ENCODE peak calls at places on chromosomes 6 and 20, in five cellular contexts. X, S, I, U and E are unnamed samples.

GRCh38 chr6:20846602-20847028 is 312.4 kb downstream of the CDKAL1 start:
- DNase-seq in U (peak; percentile 21), S (no peak), X (no peak), I (peak; percentile 33), E (peak; percentile 39)

GRCh38 chr6:17863971-17864754 is 123.3 kb downstream of the KIF13A start:
- DNase-seq in I (no peak), U (no peak), S (peak; percentile 39), X (peak; percentile 15), E (peak; percentile 72)

GRCh38 chr20:51667002-51667408 is 101.2 kb downstream of the ATP9A start:
- DNase-seq in X (no peak), U (no peak), S (no peak), I (no peak), E (no peak)

GRCh38 chr6:99894815-99895214 is 99.2 kb downstream of the MCHR2 start:
- DNase-seq in U (no peak), I (no peak), S (no peak), X (no peak), E (no peak)

GRCh38 chr6:144749263-144749662 is 464.1 kb downstream of the UTRN start:
- DNase-seq in S (no peak), U (no peak), X (no peak), I (no peak), E (no peak)

GRCh38 chr6:65760285-65760684 is 53.3 kb upstream of the EYS start:
- DNase-seq in X (peak; percentile 16), S (peak; percentile 34), I (no peak), U (no peak), E (no peak)

GRCh38 chr6:56510984-56511531 is 131.6 kb downstream of the DST start:
- DNase-seq in U (no peak), S (no peak), I (peak; percentile 52), X (peak; percentile 78), E (no peak)

GRCh38 chr6:45816674-45817297 is 198.9 kb downstream of the CLIC5 start:
- DNase-seq in I (no peak), X (no peak), U (no peak), S (no peak), E (no peak)

GRCh38 chr20:10861619-10862018 is 187.8 kb upstream of the JAG1 start:
- DNase-seq in U (no peak), S (peak; percentile 93), I (no peak), X (peak; percentile 59), E (peak; percentile 80)

GRCh38 chr6:3419624-3420272 is 37.1 kb downstream of the SLC22A23 start:
- DNase-seq in X (peak; percentile 87), S (no peak), I (no peak), U (no peak), E (no peak)

GRCh38 chr6:14763616-14764015 is 482.3 kb upstream of the JARID2 start:
- DNase-seq in U (no peak), S (no peak), I (no peak), X (no peak), E (no peak)

GRCh38 chr20:43975096-43975768 is 60.6 kb downstream of the TOX2 start:
- DNase-seq in U (no peak), I (no peak), S (peak; percentile 55), X (no peak), E (no peak)

GRCh38 chr6:167968091-167968490 is 29.4 kb upstream of the KIF25 start:
- DNase-seq in X (peak; percentile 65), S (peak; percentile 32), U (no peak), I (peak; percentile 68), E (no peak)

GRCh38 chr6:112173401-112173800 is 81.0 kb downstream of the LAMA4 start:
- DNase-seq in U (no peak), I (no peak), S (no peak), X (no peak), E (no peak)

GRCh38 chr6:10556496-10557391 is 35.6 kb downstream of the GCNT2 start:
- DNase-seq in S (no peak), I (no peak), U (no peak), X (no peak), E (peak; percentile 68)

GRCh38 chr6:33772902-33773472 is 15.9 kb downstream of the LEMD2 start:
- DNase-seq in X (no peak), U (no peak), S (no peak), I (no peak), E (no peak)

GRCh38 chr20:43009497-43009896 is 180.2 kb downstream of the PTPRT start:
- DNase-seq in U (no peak), X (no peak), I (no peak), S (no peak), E (no peak)

GRCh38 chr6:45577836-45578504 is 200.2 kb upstream of the SUPT3H start:
- DNase-seq in X (no peak), S (no peak), I (no peak), U (no peak), E (peak; percentile 15)

GRCh38 chr6:48194596-48195295 is 83.7 kb upstream of the PTCHD4 start:
- DNase-seq in U (no peak), S (no peak), I (no peak), X (no peak), E (no peak)

GRCh38 chr20:47843886-47844567 is 58.7 kb upstream of the SULF2 start:
- DNase-seq in X (peak; percentile 28), S (peak; percentile 14), I (no peak), U (no peak), E (no peak)

GRCh38 chr6:159973406-159973805 is 4.5 kb downstream of the IGF2R start:
- DNase-seq in S (no peak), I (no peak), X (no peak), U (no peak), E (no peak)

GRCh38 chr6:75422024-75422639 is 71.5 kb downstream of the FILIP1 start:
- DNase-seq in X (no peak), I (no peak), S (no peak), U (no peak), E (no peak)

GRCh38 chr20:48631114-48632016 is 196.4 kb downstream of the PREX1 start:
- DNase-seq in I (no peak), U (no peak), X (no peak), S (no peak), E (no peak)

GRCh38 chr6:35146453-35146852 is 5.3 kb upstream of the TCP11 start:
- DNase-seq in X (peak; percentile 63), U (no peak), S (peak; percentile 42), I (peak; percentile 38), E (peak; percentile 47)

GRCh38 chr6:23183846-23184245 is 614.5 kb downstream of the HDGFL1 start:
- DNase-seq in I (no peak), X (no peak), S (no peak), U (no peak), E (no peak)

GRCh38 chr6:340991-341827 is 48.9 kb downstream of the DUSP22 start:
- DNase-seq in X (no peak), I (peak; percentile 68), S (no peak), U (peak; percentile 83), E (no peak)
- TF ChIP-seq MYC in X (no peak), I (peak; percentile 66), S (no peak), U (no peak), E (no peak)

GRCh38 chr6:131937703-131938631 is 13.2 kb downstream of the CCN2 start:
- DNase-seq in I (no peak), X (peak; percentile 100), S (peak; percentile 86), U (no peak), E (peak; percentile 8)
- H3K4me1 ChIP-seq in I (no peaks in the 10 kb centered on the region), X (peaks cover 46% of the 10 kb centered on the region), S (peaks cover 25% of the 10 kb centered on the region), U (no peaks in the 10 kb centered on the region), E (no peaks in the 10 kb centered on the region)

DNA sequence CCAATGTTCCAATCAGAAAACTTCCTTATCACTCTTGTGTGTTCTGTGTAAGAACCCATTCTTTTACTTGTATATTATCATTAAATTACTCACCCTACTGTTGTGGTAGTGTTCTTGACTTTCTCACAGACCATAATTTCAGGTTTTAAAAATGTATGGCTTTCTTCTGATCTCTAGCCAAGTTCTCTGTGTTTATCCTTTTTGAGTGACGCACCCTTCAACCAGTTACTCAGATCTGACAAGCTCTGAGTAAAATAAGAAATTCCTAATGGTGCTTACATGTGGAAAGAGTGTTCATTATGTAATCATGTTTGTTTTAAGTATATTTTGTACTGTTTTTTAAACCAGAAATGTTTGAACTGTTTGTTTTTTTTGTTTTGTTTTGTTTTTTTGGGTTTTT is 11.0 kb downstream of the TBPL1 start:
- DNase-seq in S (no peak), U (no peak), X (no peak), I (no peak), E (peak; percentile 21)
- TF ChIP-seq MYC in S (no peak), U (no peak), X (no peak), I (no peak), E (no peak)

GRCh38 chr6:43508481-43509141 is 1.5 kb downstream of the LRRC73 start:
- DNase-seq in S (no peak), U (no peak), I (no peak), X (no peak), E (no peak)

GRCh38 chr6:43509142-43509983 is 783 bp downstream of the LRRC73 start:
- DNase-seq in I (no peak), U (no peak), S (no peak), X (no peak), E (no peak)

GRCh38 chr6:43510827-43511163 is 649 bp upstream of the LRRC73 start:
- DNase-seq in U (no peak), I (no peak), X (no peak), S (no peak), E (no peak)

GRCh38 chr6:43511824-43512415 is 1.8 kb upstream of the LRRC73 start:
- DNase-seq in I (no peak), X (no peak), U (no peak), S (no peak), E (no peak)

GRCh38 chr6:43509984-43510826 is at the start of gene LRRC73:
- DNase-seq in U (no peak), I (peak; percentile 90), S (peak; percentile 73), X (peak; percentile 64), E (peak; percentile 84)
- H3K4me1 ChIP-seq in U (peaks cover 4% of the 10 kb centered on the region), I (peaks cover 14% of the 10 kb centered on the region), S (peaks cover 10% of the 10 kb centered on the region), X (peaks cover 57% of the 10 kb centered on the region), E (peaks cover 8% of the 10 kb centered on the region)

DNA sequence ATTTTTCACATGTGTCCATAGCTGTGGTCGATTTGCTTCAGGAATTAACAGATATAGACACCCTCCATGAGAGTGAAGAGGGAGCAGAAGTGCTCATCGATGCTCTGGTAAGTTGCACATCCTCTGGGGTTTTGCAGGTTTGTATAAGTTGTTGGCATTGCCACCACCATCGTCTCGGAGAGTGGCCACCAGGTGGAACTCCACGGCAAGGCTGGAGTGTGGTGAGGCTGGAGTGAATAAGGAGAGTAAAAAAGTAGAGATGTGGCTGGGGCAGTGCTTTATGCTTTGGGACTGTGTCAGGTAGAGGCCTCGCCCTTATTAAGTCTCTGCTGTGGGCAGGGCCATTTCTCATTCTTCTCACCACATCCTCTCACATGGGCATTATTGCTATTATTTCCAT is 63.7 kb downstream of the CTNNBL1 start:
- DNase-seq in I (no peak), U (no peak), S (no peak), X (no peak), E (no peak)
- TF ChIP-seq MYC in I (no peak), U (no peak), S (no peak), X (no peak), E (no peak)

GRCh38 chr20:17646209-17646717 is 35.8 kb downstream of the RRBP1 start:
- DNase-seq in X (peak; percentile 31), I (no peak), U (no peak), S (no peak), E (no peak)
- H3K4me1 ChIP-seq in X (peaks cover 40% of the 10 kb centered on the region), I (no peaks in the 10 kb centered on the region), U (peaks cover 9% of the 10 kb centered on the region), S (peaks cover 12% of the 10 kb centered on the region), E (peaks cover 11% of the 10 kb centered on the region)

GRCh38 chr6:30727920-30728605 is 7.9 kb downstream of the TUBB start:
- DNase-seq in S (peak; percentile 56), U (no peak), I (no peak), X (no peak), E (peak; percentile 26)
- TF ChIP-seq MYC in S (no peak), U (no peak), I (no peak), X (no peak), E (no peak)